ENCODE peak calls at places on chromosomes 2 and 18, in nine cellular contexts. N is GM12864, G is PC-9, K is neural crest cell, J is OCI-LY7, B is A549, F is thoracic aorta, C is AG10803, E is upper lobe of right lung. O is an unnamed sample.

GRCh38 chr2:98502556-98503335 is 58.1 kb downstream of the INPP4A start:
- DNase-seq in N (no peak), G (peak; percentile 87), K (no peak), J (no peak), B (no peak), F (no peak), C (peak; percentile 76), E (no peak), O (peak; percentile 62)

GRCh38 chr2:60318544-60318943 is 234.9 kb downstream of the BCL11A start:
- DNase-seq in N (no peak), G (no peak), K (no peak), J (peak; percentile 60), B (no peak), F (no peak), C (peak; percentile 3), E (no peak), O (no peak)

GRCh38 chr2:19786408-19787058 is 115.2 kb downstream of the TTC32 start:
- DNase-seq in N (no peak), G (peak; percentile 94), K (no peak), J (no peak), B (peak; percentile 59), F (no peak), C (peak; percentile 71), E (no peak), O (peak; percentile 62)

GRCh38 chr2:238495422-238495821 is 68.7 kb downstream of the ASB1 start:
- DNase-seq in N (no peak), G (no peak), K (no peak), J (no peak), B (no peak), F (no peak), C (no peak), E (no peak), O (peak; percentile 29)

GRCh38 chr2:98489971-98490962 is 45.6 kb downstream of the INPP4A start:
- DNase-seq in N (no peak), G (no peak), K (no peak), J (no peak), B (no peak), F (no peak), C (no peak), E (no peak), O (no peak)

GRCh38 chr2:171703574-171704347 is 16.5 kb downstream of the DYNC1I2 start:
- DNase-seq in N (peak; percentile 12), G (peak; percentile 59), K (no peak), J (peak; percentile 56), B (peak; percentile 11), F (no peak), C (peak; percentile 46), E (no peak), O (no peak)

GRCh38 chr2:214471990-214472389 is 61.1 kb downstream of the VWC2L start:
- DNase-seq in N (no peak), G (no peak), K (no peak), J (no peak), B (no peak), F (no peak), C (no peak), E (no peak), O (no peak)

GRCh38 chr2:143321994-143322393 is 192.8 kb downstream of the ARHGAP15 start:
- DNase-seq in N (no peak), G (no peak), K (no peak), J (no peak), B (no peak), F (no peak), C (no peak), E (no peak), O (no peak)

GRCh38 chr2:10497797-10498251 is 49.7 kb upstream of the ODC1 start:
- DNase-seq in N (no peak), G (peak; percentile 90), K (no peak), J (no peak), B (peak; percentile 84), F (no peak), C (peak; percentile 79), E (no peak), O (peak; percentile 71)

GRCh38 chr2:69993708-69994107 is 32.3 kb upstream of the ASPRV1 start:
- DNase-seq in N (no peak), G (no peak), K (no peak), J (no peak), B (no peak), F (no peak), C (no peak), E (no peak), O (peak; percentile 11)

GRCh38 chr2:119231975-119232665 is 8.5 kb downstream of the STEAP3 start:
- DNase-seq in N (no peak), G (no peak), K (no peak), J (no peak), B (no peak), F (no peak), C (peak; percentile 31), E (no peak), O (no peak)

GRCh38 chr18:7452331-7452730 is 114.8 kb upstream of the PTPRM start:
- DNase-seq in N (no peak), G (no peak), K (peak; percentile 36), J (peak; percentile 24), B (peak; percentile 50), F (no peak), C (peak; percentile 18), E (no peak), O (no peak)

GRCh38 chr18:70337139-70337972 is 48.5 kb downstream of the SOCS6 start:
- DNase-seq in N (no peak), G (peak; percentile 88), K (no peak), J (no peak), B (peak; percentile 59), F (no peak), C (peak; percentile 83), E (no peak), O (no peak)

GRCh38 chr2:239824866-239825704 is 200.1 kb downstream of the NDUFA10 start:
- DNase-seq in N (no peak), G (no peak), K (no peak), J (no peak), B (no peak), F (no peak), C (no peak), E (peak; percentile 30), O (peak; percentile 36)

GRCh38 chr2:239826376-239826775 is 198.8 kb downstream of the NDUFA10 start:
- DNase-seq in N (no peak), G (no peak), K (no peak), J (no peak), B (no peak), F (no peak), C (no peak), E (peak; percentile 48), O (peak; percentile 14)

GRCh38 chr2:239825705-239825979 is 199.5 kb downstream of the NDUFA10 start:
- DNase-seq in N (no peak), G (no peak), K (no peak), J (no peak), B (no peak), F (no peak), C (no peak), E (peak; percentile 40), O (no peak)

GRCh38 chr2:239822146-239822945 is 202.8 kb downstream of the NDUFA10 start:
- DNase-seq in N (no peak), G (no peak), K (no peak), J (no peak), B (no peak), F (no peak), C (no peak), E (peak; percentile 51), O (peak; percentile 47)

GRCh38 chr2:239824051-239824694 is 201.0 kb downstream of the NDUFA10 start:
- DNase-seq in N (no peak), G (peak; percentile 74), K (no peak), J (peak; percentile 4), B (peak; percentile 19), F (no peak), C (no peak), E (peak; percentile 31), O (peak; percentile 45)
- TF ChIP-seq CTCF in N (peak; percentile 14), G (peak; percentile 62), K (peak; percentile 63), J (peak; percentile 28), B (peak; percentile 40), F (no peak), C (no peak), E (peak; percentile 6), O (no peak)

GRCh38 chr2:1910562-1911256 is 166.4 kb upstream of the PXDN start:
- DNase-seq in N (no peak), G (no peak), K (no peak), J (peak; percentile 1), B (no peak), F (no peak), C (no peak), E (no peak), O (no peak)
- TF ChIP-seq CTCF in N (no peak), G (no peak), K (peak; percentile 32), J (peak; percentile 40), B (no peak), F (no peak), C (peak; percentile 7), E (peak; percentile 13), O (no peak)

DNA sequence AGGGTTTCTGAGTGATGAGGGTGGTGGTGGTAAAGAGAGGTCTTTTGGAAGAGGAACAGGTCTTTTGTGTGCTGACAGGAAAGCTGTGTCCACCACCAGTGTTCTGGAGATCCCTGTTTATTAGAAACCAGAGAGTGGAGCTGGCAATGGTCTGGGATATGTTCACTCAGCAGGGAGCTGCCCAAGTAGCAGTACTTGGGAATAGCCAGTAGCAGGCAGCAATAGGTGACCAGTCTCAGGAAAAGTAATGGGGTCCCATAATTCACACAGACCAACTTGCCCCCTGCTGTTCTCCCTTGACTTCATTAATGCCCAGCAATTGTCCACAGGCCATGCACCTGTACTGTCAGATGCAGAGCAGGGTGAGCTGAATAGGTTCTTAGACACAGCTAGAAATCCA is 1.8 kb downstream of the TSPYL6 start:
- DNase-seq in N (no peak), G (no peak), K (no peak), J (no peak), B (no peak), F (no peak), C (no peak), E (no peak), O (no peak)
- TF ChIP-seq CTCF in N (peak; percentile 10), G (no peak), K (no peak), J (peak; percentile 19), B (no peak), F (no peak), C (no peak), E (no peak), O (no peak)

DNA sequence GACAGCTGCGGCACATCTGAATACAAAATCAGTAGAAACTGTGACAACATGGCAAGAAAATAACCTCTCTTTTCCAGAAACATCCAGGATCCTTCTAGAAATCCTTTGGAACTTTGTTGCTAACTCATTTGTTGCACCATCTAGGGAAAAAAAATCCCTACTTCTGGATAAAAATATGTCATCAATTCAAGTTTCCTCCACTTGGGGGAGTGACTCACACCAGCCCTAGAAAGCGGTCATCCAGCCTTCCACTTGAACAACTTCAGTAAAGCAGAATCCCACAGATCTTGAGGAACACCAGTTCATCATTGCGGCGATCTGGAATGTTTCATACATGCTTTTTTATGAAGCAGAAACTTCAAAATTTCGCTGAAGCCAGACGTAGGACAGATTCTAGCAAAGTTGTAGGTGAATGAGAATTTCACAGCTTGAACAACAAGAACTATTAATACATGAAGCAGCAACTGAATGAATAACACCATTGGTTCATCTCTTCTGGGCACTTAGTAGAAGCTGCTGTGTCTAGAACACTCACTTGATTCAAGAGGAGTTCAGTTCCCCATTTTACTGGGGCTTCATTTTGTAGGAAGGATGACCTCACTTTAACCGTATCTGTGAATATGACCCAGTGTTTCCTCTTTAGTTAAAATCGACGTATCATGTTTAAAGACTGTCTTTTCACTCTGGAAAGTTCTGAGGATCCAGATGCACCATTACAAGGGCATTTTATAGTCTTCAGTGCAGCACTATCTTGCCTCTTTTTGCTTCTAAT is 48.0 kb downstream of the LRRTM1 start:
- DNase-seq in N (no peak), G (no peak), K (no peak), J (no peak), B (no peak), F (no peak), C (peak; percentile 28), E (no peak), O (no peak)
- TF ChIP-seq CTCF in N (no peak), G (peak; percentile 55), K (peak; percentile 58), J (peak; percentile 61), B (no peak), F (no peak), C (peak; percentile 52), E (peak; percentile 28), O (no peak)